ENCODE peak calls at places on chromosomes 7 and 10, in seven cellular contexts. H, B, K, T, S, V and U are unnamed samples.

GRCh38 chr10:28241766-28242399 is 61.0 kb downstream of the MPP7 start:
- DNase-seq in H (peak), B (peak), K (no peak), T (no peak), S (peak), V (peak), U (peak)

GRCh38 chr10:101897633-101898032 is 54.0 kb upstream of the KCNIP2 start:
- DNase-seq in H (no peak), B (no peak), K (no peak), T (no peak), S (peak), V (peak), U (no peak)

GRCh38 chr7:101681170-101682007 is 52.3 kb upstream of the MYL10 start:
- DNase-seq in H (no peak), B (no peak), K (no peak), T (no peak), S (no peak), V (peak), U (no peak)

GRCh38 chr7:75870557-75870956 is 8.3 kb upstream of the RHBDD2 start:
- DNase-seq in H (no peak), B (no peak), K (no peak), T (no peak), S (no peak), V (no peak), U (no peak)

GRCh38 chr10:110629680-110630191 is 14.4 kb upstream of the RBM20 start:
- DNase-seq in H (peak), B (no peak), K (no peak), T (peak), S (peak), V (peak), U (no peak)

GRCh38 chr7:119046068-119046467 is 821.6 kb downstream of the ANKRD7 start:
- DNase-seq in H (no peak), B (peak), K (no peak), T (no peak), S (no peak), V (no peak), U (no peak)

GRCh38 chr7:66326501-66327180 is 121.5 kb downstream of the TPST1 start:
- DNase-seq in H (no peak), B (no peak), K (no peak), T (no peak), S (peak), V (peak), U (no peak)

GRCh38 chr7:57328457-57328856 is 121.5 kb upstream of the ZNF716 start:
- DNase-seq in H (no peak), B (no peak), K (no peak), T (no peak), S (no peak), V (no peak), U (no peak)

GRCh38 chr10:22648547-22648961 is 65.8 kb downstream of the PIP4K2A start:
- DNase-seq in H (no peak), B (no peak), K (no peak), T (no peak), S (no peak), V (peak), U (no peak)

GRCh38 chr7:155223503-155223902 is 74.2 kb upstream of the INSIG1 start:
- DNase-seq in H (no peak), B (no peak), K (no peak), T (no peak), S (no peak), V (no peak), U (no peak)

GRCh38 chr7:33743594-33743993 is 161.7 kb upstream of the BMPER start:
- DNase-seq in H (no peak), B (no peak), K (no peak), T (no peak), S (no peak), V (peak), U (no peak)

GRCh38 chr7:128076831-128077271 is 45.6 kb upstream of the LRRC4 start:
- DNase-seq in H (no peak), B (no peak), K (no peak), T (peak), S (no peak), V (no peak), U (no peak)

GRCh38 chr10:44306147-44306710 is 78.7 kb downstream of the CXCL12 start:
- DNase-seq in H (no peak), B (no peak), K (no peak), T (no peak), S (no peak), V (peak), U (no peak)